ENCODE peak calls at places on chromosomes 2 and 18, in eight cellular contexts. U is aorta; D is body of pancreas; L is RWPE1; S is naive thymus-derived CD8-positive, alpha-beta T cell; Y is stimulated activated CD8-positive, alpha-beta memory T cell treated with anti-CD3 and anti-CD28 coated beads, Interleukin-12 subunit alpha, Interleukin-12 subunit beta, amount 100 ng/mL, for 4 hours; J is AG04450; O is GM10248. E is an unnamed sample.

GRCh38 chr2:69305712-69306611 is 81.1 kb downstream of the GFPT1 start:
- DNase-seq in D (no peak), L (no peak), J (no peak), S (peak), U (peak), O (no peak), Y (no peak), E (peak)

GRCh38 chr2:47779416-47779790 is 3.5 kb upstream of the MSH6 start:
- DNase-seq in U (no peak), L (no peak), Y (no peak), J (no peak), O (no peak), D (no peak), S (no peak), E (no peak)

GRCh38 chr18:70464343-70465114 is 175.7 kb downstream of the SOCS6 start:
- DNase-seq in O (peak), L (peak), U (peak), S (peak), J (no peak), D (peak), Y (no peak), E (peak)

GRCh38 chr2:70685771-70686171 is 82.2 kb downstream of the ADD2 start:
- DNase-seq in O (no peak), Y (no peak), S (no peak), L (no peak), U (no peak), J (no peak), D (no peak), E (no peak)

GRCh38 chr2:124301915-124302314 is 276.8 kb downstream of the CNTNAP5 start:
- DNase-seq in S (no peak), J (no peak), Y (no peak), O (no peak), U (no peak), D (no peak), L (no peak), E (no peak)

GRCh38 chr2:114049280-114049679 is 159.4 kb downstream of the ACTR3 start:
- DNase-seq in J (no peak), O (no peak), L (peak), D (no peak), U (no peak), Y (no peak), S (no peak), E (no peak)

GRCh38 chr2:56239437-56239836 is 55.6 kb downstream of the CCDC85A start:
- DNase-seq in D (no peak), Y (no peak), S (no peak), U (no peak), O (no peak), J (no peak), L (no peak), E (no peak)

GRCh38 chr2:67840460-67841068 is 222.2 kb downstream of the C1D start:
- DNase-seq in Y (no peak), D (peak), U (peak), S (no peak), L (peak), J (peak), O (peak), E (peak)

GRCh38 chr2:218402911-218403411 is 3.3 kb downstream of the CTDSP1 start:
- DNase-seq in O (no peak), J (no peak), D (no peak), S (no peak), U (no peak), L (no peak), Y (no peak), E (no peak)

GRCh38 chr2:33411765-33412164 is 64.7 kb upstream of the RASGRP3 start:
- DNase-seq in O (no peak), J (peak), L (no peak), U (no peak), D (no peak), Y (no peak), S (no peak), E (no peak)

GRCh38 chr2:144011098-144011497 is 508.8 kb downstream of the ZEB2 start:
- DNase-seq in S (no peak), J (no peak), O (no peak), U (no peak), Y (no peak), L (no peak), D (no peak), E (no peak)

GRCh38 chr18:35345460-35345921 is 1.3 kb upstream of the ZNF24 start:
- DNase-seq in Y (no peak), U (no peak), L (no peak), D (peak), O (peak), J (no peak), S (no peak), E (peak)

GRCh38 chr18:12361770-12362378 is 15.2 kb downstream of the AFG3L2 start:
- DNase-seq in U (no peak), L (no peak), S (no peak), Y (no peak), O (no peak), D (no peak), J (no peak), E (no peak)

GRCh38 chr2:158499383-158499782 is 42.6 kb downstream of the PKP4 start:
- DNase-seq in J (no peak), Y (no peak), L (no peak), O (no peak), U (no peak), D (no peak), S (no peak), E (no peak)

GRCh38 chr2:26561918-26562810 is 79.0 kb downstream of the CIB4 start:
- DNase-seq in U (peak), J (no peak), S (peak), O (no peak), D (peak), L (peak), Y (no peak), E (peak)

GRCh38 chr2:239583171-239583878 is 182.5 kb upstream of the HDAC4 start:
- DNase-seq in U (peak), O (no peak), S (no peak), Y (no peak), J (no peak), D (no peak), L (no peak), E (no peak)

GRCh38 chr2:68834737-68835136 is 36.5 kb downstream of the BMP10 start:
- DNase-seq in O (no peak), Y (no peak), U (no peak), J (no peak), S (no peak), D (no peak), L (no peak), E (no peak)